ENCODE peak calls at places on chromosome 13, in ten cellular contexts. One of them, this sample, is unnamed.

GRCh38 chr13:38686635-38687245 is at the start of gene FREM2:
- DNase-seq in PC-3: peak; percentile 15
- DNase-seq in B cell: no peak
- DNase-seq in stimulated activated CD4-positive, alpha-beta T cell treated with anti-CD3 and anti-CD28 coated beads, Interleukin-2, amount 100 ng/mL, for 48 hours: no peak
- DNase-seq in HAP-1: peak; percentile 86
- DNase-seq in NAMALWA: no peak
- DNase-seq in nucleus accumbens: peak; percentile 46
- DNase-seq in GM10248: no peak
- DNase-seq in occipital lobe: peak; percentile 16
- DNase-seq in LoVo: no peak
- DNase-seq in this sample: peak; percentile 86

GRCh38 chr13:113856716-113857065 is 7.2 kb downstream of the GAS6 start:
- DNase-seq in PC-3: peak; percentile 31
- DNase-seq in B cell: no peak
- DNase-seq in stimulated activated CD4-positive, alpha-beta T cell treated with anti-CD3 and anti-CD28 coated beads, Interleukin-2, amount 100 ng/mL, for 48 hours: no peak
- DNase-seq in HAP-1: no peak
- DNase-seq in NAMALWA: no peak
- DNase-seq in nucleus accumbens: no peak
- DNase-seq in GM10248: no peak
- DNase-seq in occipital lobe: no peak
- DNase-seq in LoVo: no peak
- DNase-seq in this sample: peak; percentile 52

GRCh38 chr13:52006491-52007245 is 4.6 kb downstream of the ATP7B start:
- DNase-seq in PC-3: no peak
- DNase-seq in B cell: no peak
- DNase-seq in stimulated activated CD4-positive, alpha-beta T cell treated with anti-CD3 and anti-CD28 coated beads, Interleukin-2, amount 100 ng/mL, for 48 hours: no peak
- DNase-seq in HAP-1: no peak
- DNase-seq in NAMALWA: no peak
- DNase-seq in nucleus accumbens: no peak
- DNase-seq in GM10248: no peak
- DNase-seq in occipital lobe: no peak
- DNase-seq in LoVo: no peak
- DNase-seq in this sample: no peak

GRCh38 chr13:90686438-90686837 is 661.0 kb upstream of the MIR17HG start:
- DNase-seq in PC-3: peak; percentile 53
- DNase-seq in B cell: no peak
- DNase-seq in stimulated activated CD4-positive, alpha-beta T cell treated with anti-CD3 and anti-CD28 coated beads, Interleukin-2, amount 100 ng/mL, for 48 hours: no peak
- DNase-seq in HAP-1: no peak
- DNase-seq in NAMALWA: no peak
- DNase-seq in nucleus accumbens: no peak
- DNase-seq in GM10248: no peak
- DNase-seq in occipital lobe: no peak
- DNase-seq in LoVo: no peak
- DNase-seq in this sample: no peak

GRCh38 chr13:52012512-52012836 is 276 bp downstream of the ALG11 start:
- DNase-seq in PC-3: no peak
- DNase-seq in B cell: no peak
- DNase-seq in stimulated activated CD4-positive, alpha-beta T cell treated with anti-CD3 and anti-CD28 coated beads, Interleukin-2, amount 100 ng/mL, for 48 hours: no peak
- DNase-seq in HAP-1: no peak
- DNase-seq in NAMALWA: no peak
- DNase-seq in nucleus accumbens: no peak
- DNase-seq in GM10248: no peak
- DNase-seq in occipital lobe: no peak
- DNase-seq in LoVo: no peak
- DNase-seq in this sample: no peak

GRCh38 chr13:99275093-99275469 is 16.9 kb upstream of the GPR18 start:
- DNase-seq in PC-3: peak; percentile 39
- DNase-seq in B cell: no peak
- DNase-seq in stimulated activated CD4-positive, alpha-beta T cell treated with anti-CD3 and anti-CD28 coated beads, Interleukin-2, amount 100 ng/mL, for 48 hours: no peak
- DNase-seq in HAP-1: no peak
- DNase-seq in NAMALWA: no peak
- DNase-seq in nucleus accumbens: no peak
- DNase-seq in GM10248: no peak
- DNase-seq in occipital lobe: no peak
- DNase-seq in LoVo: no peak
- DNase-seq in this sample: no peak

GRCh38 chr13:105159794-105160193 is 1375.7 kb downstream of the EFNB2 start:
- DNase-seq in PC-3: no peak
- DNase-seq in B cell: no peak
- DNase-seq in stimulated activated CD4-positive, alpha-beta T cell treated with anti-CD3 and anti-CD28 coated beads, Interleukin-2, amount 100 ng/mL, for 48 hours: no peak
- DNase-seq in HAP-1: no peak
- DNase-seq in NAMALWA: no peak
- DNase-seq in nucleus accumbens: no peak
- DNase-seq in GM10248: no peak
- DNase-seq in occipital lobe: no peak
- DNase-seq in LoVo: no peak
- DNase-seq in this sample: no peak

GRCh38 chr13:98528663-98529064 is 48.2 kb downstream of the STK24 start:
- DNase-seq in PC-3: no peak
- DNase-seq in B cell: no peak
- DNase-seq in stimulated activated CD4-positive, alpha-beta T cell treated with anti-CD3 and anti-CD28 coated beads, Interleukin-2, amount 100 ng/mL, for 48 hours: no peak
- DNase-seq in HAP-1: no peak
- DNase-seq in NAMALWA: no peak
- DNase-seq in nucleus accumbens: no peak
- DNase-seq in GM10248: no peak
- DNase-seq in occipital lobe: no peak
- DNase-seq in LoVo: no peak
- DNase-seq in this sample: no peak

GRCh38 chr13:41613984-41614581 is 156.7 kb downstream of the RGCC start:
- DNase-seq in PC-3: peak; percentile 35
- DNase-seq in B cell: no peak
- DNase-seq in stimulated activated CD4-positive, alpha-beta T cell treated with anti-CD3 and anti-CD28 coated beads, Interleukin-2, amount 100 ng/mL, for 48 hours: no peak
- DNase-seq in HAP-1: peak; percentile 18
- DNase-seq in NAMALWA: no peak
- DNase-seq in nucleus accumbens: peak; percentile 22
- DNase-seq in GM10248: no peak
- DNase-seq in occipital lobe: no peak
- DNase-seq in LoVo: peak; percentile 39
- DNase-seq in this sample: no peak

This sample was measured in type B pancreatic cell.